ENCODE peak calls at places on chromosome 10, in six cellular contexts. R is heart left ventricle, V is stomach, T is choroid plexus epithelial cell, G is NCI-H187, H is GF-D8. D is an unnamed sample.

GRCh38 chr10:98391065-98391464 is 23.9 kb downstream of the PYROXD2 start:
- DNase-seq in R (no peak), V (no peak), T (no peak), G (no peak), H (no peak), D (no peak)

GRCh38 chr10:34343764-34344163 is 471.3 kb downstream of the PARD3 start:
- DNase-seq in R (no peak), V (no peak), T (peak), G (no peak), H (no peak), D (no peak)

GRCh38 chr10:126268104-126268900 is 120.0 kb downstream of the ADAM12 start:
- DNase-seq in R (no peak), V (no peak), T (peak), G (no peak), H (no peak), D (no peak)

GRCh38 chr10:47238331-47239095 is 61.5 kb upstream of the GDF10 start:
- DNase-seq in R (no peak), V (no peak), T (no peak), G (no peak), H (no peak), D (peak)

GRCh38 chr10:133529576-133529946 is 2.4 kb downstream of the CYP2E1 start:
- DNase-seq in R (no peak), V (no peak), T (no peak), G (no peak), H (no peak), D (no peak)

GRCh38 chr10:5963071-5963470 is 14.3 kb downstream of the IL15RA start:
- DNase-seq in R (no peak), V (no peak), T (no peak), G (no peak), H (no peak), D (no peak)

GRCh38 chr10:5691786-5692185 is 7.1 kb downstream of the TASOR2 start:
- DNase-seq in R (no peak), V (no peak), T (no peak), G (no peak), H (no peak), D (no peak)

GRCh38 chr10:5752301-5752871 is 60.8 kb downstream of the GDI2 start:
- DNase-seq in R (no peak), V (no peak), T (no peak), G (no peak), H (no peak), D (no peak)

GRCh38 chr10:85317827-85318226 is 989.4 kb downstream of the CCSER2 start:
- DNase-seq in R (no peak), V (no peak), T (no peak), G (no peak), H (no peak), D (no peak)

GRCh38 chr10:124278356-124278755 is 140.4 kb downstream of the OAT start:
- DNase-seq in R (no peak), V (no peak), T (no peak), G (no peak), H (no peak), D (no peak)

GRCh38 chr10:110647136-110647430 is 2.9 kb downstream of the RBM20 start:
- DNase-seq in R (no peak), V (no peak), T (no peak), G (no peak), H (no peak), D (no peak)

GRCh38 chr10:60649485-60650271 is 128.6 kb upstream of the CDK1 start:
- DNase-seq in R (no peak), V (no peak), T (no peak), G (no peak), H (no peak), D (no peak)

GRCh38 chr10:26703096-26703495 is 5.6 kb downstream of the PDSS1 start:
- DNase-seq in R (no peak), V (no peak), T (no peak), G (no peak), H (no peak), D (no peak)

GRCh38 chr10:85598646-85599045 is 767.9 kb downstream of the GRID1 start:
- DNase-seq in R (no peak), V (no peak), T (no peak), G (no peak), H (no peak), D (no peak)

GRCh38 chr10:11280187-11280932 is 262.7 kb downstream of the CELF2 start:
- DNase-seq in R (no peak), V (no peak), T (no peak), G (no peak), H (no peak), D (no peak)

GRCh38 chr10:22988581-22989360 is 60.9 kb downstream of the ARMC3 start:
- DNase-seq in R (no peak), V (peak), T (peak), G (peak), H (no peak), D (no peak)

GRCh38 chr10:66627156-66627555 is 298.7 kb upstream of the LRRTM3 start:
- DNase-seq in R (no peak), V (no peak), T (peak), G (no peak), H (no peak), D (no peak)

GRCh38 chr10:133324198-133324792 is 12.4 kb downstream of the CALY start:
- DNase-seq in R (peak), V (peak), T (peak), G (peak), H (no peak), D (peak)

GRCh38 chr10:69641261-69641980 is 11.4 kb downstream of the FAM241B start:
- DNase-seq in R (no peak), V (no peak), T (no peak), G (no peak), H (no peak), D (no peak)

GRCh38 chr10:17950726-17951125 is 992 bp upstream of the SLC39A12 start:
- DNase-seq in R (no peak), V (no peak), T (no peak), G (no peak), H (no peak), D (no peak)

D was measured in mesothelial cell of epicardium.